ENCODE peak calls at places on chromosomes 16 and 17, in six cellular contexts. Q, U, Z, S, K and O are unnamed samples.

GRCh38 chr17:78862073-78863023 is 21.7 kb upstream of the USP36 start:
- DNase-seq in Q (no peak), U (no peak), Z (no peak), S (peak), K (peak), O (peak)

GRCh38 chr17:7592422-7593021 is 2.6 kb upstream of the SOX15 start:
- DNase-seq in Q (no peak), U (no peak), Z (no peak), S (no peak), K (no peak), O (no peak)

GRCh38 chr16:4057439-4057877 is 58.8 kb downstream of the ADCY9 start:
- DNase-seq in Q (no peak), U (no peak), Z (no peak), S (no peak), K (no peak), O (no peak)

GRCh38 chr17:77898521-77899434 is 59.7 kb upstream of the TNRC6C start:
- DNase-seq in Q (no peak), U (no peak), Z (no peak), S (no peak), K (no peak), O (no peak)

GRCh38 chr17:57600092-57600491 is 145.0 kb downstream of the CCDC182 start:
- DNase-seq in Q (no peak), U (no peak), Z (no peak), S (no peak), K (no peak), O (no peak)

GRCh38 chr17:13638855-13639458 is 37.2 kb upstream of the HS3ST3A1 start:
- DNase-seq in Q (no peak), U (no peak), Z (no peak), S (no peak), K (no peak), O (no peak)

GRCh38 chr16:19294156-19294649 is 8.7 kb downstream of the CLEC19A start:
- DNase-seq in Q (no peak), U (peak), Z (no peak), S (no peak), K (no peak), O (peak)

GRCh38 chr16:9152649-9153501 is 61.4 kb downstream of the HAPSTR1 start:
- DNase-seq in Q (no peak), U (no peak), Z (no peak), S (no peak), K (no peak), O (no peak)

GRCh38 chr17:79742589-79742918 is 11.8 kb downstream of the ENPP7 start:
- DNase-seq in Q (no peak), U (no peak), Z (no peak), S (no peak), K (no peak), O (no peak)

GRCh38 chr16:56609463-56609921 is 1.1 kb downstream of the MT2A start:
- DNase-seq in Q (no peak), U (peak), Z (peak), S (no peak), K (peak), O (peak)

GRCh38 chr17:81713004-81713555 is 996 bp downstream of the SLC25A10 start:
- DNase-seq in Q (no peak), U (no peak), Z (peak), S (no peak), K (peak), O (no peak)

GRCh38 chr17:81804559-81805399 is 829 bp downstream of the GCGR start:
- DNase-seq in Q (no peak), U (no peak), Z (no peak), S (no peak), K (no peak), O (no peak)

GRCh38 chr16:1745900-1746692 is 25.2 kb downstream of the NME3 start:
- DNase-seq in Q (no peak), U (no peak), Z (no peak), S (no peak), K (no peak), O (no peak)

GRCh38 chr17:40026816-40027613 is 11.8 kb downstream of the CSF3 start:
- DNase-seq in Q (peak), U (peak), Z (peak), S (peak), K (peak), O (peak)
- TF ChIP-seq GABPA in Q (no peak), U (no peak), Z (no peak), S (no peak), K (no peak), O (no peak)

GRCh38 chr17:75587718-75588545 is at the start of gene MYO15B:
- DNase-seq in Q (no peak), U (no peak), Z (no peak), S (peak), K (no peak), O (no peak)
- H3K4me3 ChIP-seq in Q (peak), U (peak), Z (no peak), S (peak), K (peak), O (peak)

DNA sequence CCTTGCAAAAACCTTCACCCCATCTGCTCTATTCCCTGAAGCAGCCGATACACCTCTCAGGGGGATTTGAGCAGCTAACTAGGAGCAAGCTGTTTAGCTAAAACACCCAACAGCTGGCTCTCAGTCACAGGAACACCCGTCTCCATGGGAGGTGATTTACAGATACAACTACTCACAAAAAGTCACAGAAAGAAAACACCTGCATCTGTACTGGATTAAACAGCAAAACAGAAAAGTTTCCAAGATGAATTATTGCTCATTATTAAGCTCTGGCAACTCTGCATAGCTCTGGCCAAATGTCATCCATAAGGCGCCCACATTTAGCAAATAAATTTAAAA is 22.3 kb downstream of the GJC1 start:
- DNase-seq in Q (no peak), U (no peak), Z (no peak), S (no peak), K (no peak), O (no peak)
- TF ChIP-seq GABPA in Q (no peak), U (no peak), Z (no peak), S (no peak), K (no peak), O (no peak)

DNA sequence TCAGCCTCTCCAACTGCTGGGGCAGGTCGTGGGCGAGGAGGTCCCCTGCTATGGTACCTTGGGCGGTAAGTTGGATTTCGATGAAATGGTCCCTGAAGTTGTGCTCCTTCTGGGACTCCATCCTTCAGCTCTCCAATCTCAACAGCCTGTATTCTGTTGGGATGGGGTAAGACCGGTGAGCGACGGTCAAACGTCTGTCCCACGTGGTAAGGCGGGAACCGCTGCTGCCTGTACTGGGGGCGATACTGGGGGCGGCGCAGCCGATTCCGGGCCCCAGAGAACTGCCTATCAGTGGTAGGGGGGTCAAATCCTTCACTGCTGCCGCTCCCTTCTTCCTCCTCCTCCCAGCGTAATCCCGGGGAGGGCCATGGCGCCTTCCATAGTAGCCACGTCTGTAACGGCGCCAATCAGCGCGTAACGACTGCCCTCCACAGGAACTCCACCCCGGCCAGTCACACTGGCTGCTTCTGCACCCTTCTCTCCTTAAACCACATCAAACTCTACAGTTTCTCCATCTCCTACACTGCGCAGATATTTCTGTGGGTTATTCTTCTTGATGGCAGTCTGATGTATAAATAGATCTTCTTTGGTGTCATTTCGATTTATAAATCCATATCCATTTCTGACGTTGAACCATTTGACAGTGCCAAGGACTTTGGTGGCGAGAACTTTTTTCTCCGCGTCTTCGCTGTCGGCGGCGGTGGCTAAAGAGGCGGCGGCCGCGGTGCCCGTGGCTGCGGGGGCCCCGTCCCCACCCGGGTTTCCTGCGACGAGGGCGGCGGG is 41.1 kb downstream of the AHSP start:
- DNase-seq in Q (peak), U (no peak), Z (peak), S (no peak), K (no peak), O (no peak)
- H3K4me3 ChIP-seq in Q (peak), U (no peak), Z (peak), S (no peak), K (no peak), O (no peak)

DNA sequence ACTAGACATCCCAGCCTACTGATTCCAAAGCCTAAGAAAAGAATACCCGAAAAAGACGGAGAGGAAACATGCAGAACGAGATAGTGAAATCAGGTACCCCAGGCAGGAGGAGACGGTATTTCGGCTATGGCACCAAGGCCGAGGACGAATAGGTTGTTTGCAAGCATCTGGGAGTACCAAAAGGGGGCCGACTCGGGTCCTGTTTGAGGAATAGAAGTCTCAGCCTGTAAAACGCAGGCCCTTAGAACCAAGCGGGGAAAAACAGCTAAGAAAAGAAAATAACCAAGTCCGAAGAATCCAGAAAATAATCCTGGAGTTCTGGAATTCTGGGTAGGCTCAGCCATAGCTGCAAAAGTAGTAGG is 537 bp downstream of the SLC35B1 start:
- DNase-seq in Q (no peak), U (no peak), Z (no peak), S (no peak), K (no peak), O (no peak)
- TF ChIP-seq GABPA in Q (no peak), U (no peak), Z (no peak), S (no peak), K (no peak), O (no peak)